ENCODE peak calls at places on chromosomes 7 and 10, in six cellular contexts. H, K, Y, G, P and W are unnamed samples.

GRCh38 chr10:118958559-118958958 is 71.0 kb upstream of the NANOS1 start:
- DNase-seq in H (no peak), K (no peak), Y (no peak), G (no peak), P (no peak), W (no peak)

GRCh38 chr10:129764011-129764900 is 199.8 kb downstream of the EBF3 start:
- DNase-seq in H (no peak), K (peak; percentile 34), Y (peak; percentile 7), G (no peak), P (no peak), W (no peak)

GRCh38 chr10:127115086-127115485 is 81.3 kb downstream of the INSYN2A start:
- DNase-seq in H (no peak), K (no peak), Y (no peak), G (no peak), P (no peak), W (no peak)

GRCh38 chr10:29895436-29895835 is 163.9 kb downstream of the JCAD start:
- DNase-seq in H (no peak), K (no peak), Y (no peak), G (peak; percentile 91), P (peak; percentile 95), W (peak; percentile 93)

GRCh38 chr7:22207724-22208225 is 149.2 kb downstream of the RAPGEF5 start:
- DNase-seq in H (no peak), K (no peak), Y (no peak), G (no peak), P (no peak), W (peak; percentile 34)

GRCh38 chr10:63064706-63065105 is 68.4 kb upstream of the NRBF2 start:
- DNase-seq in H (no peak), K (no peak), Y (no peak), G (peak; percentile 71), P (peak; percentile 92), W (no peak)

GRCh38 chr10:23826399-23826798 is 382.5 kb upstream of the KIAA1217 start:
- DNase-seq in H (peak; percentile 16), K (peak; percentile 56), Y (peak; percentile 55), G (peak; percentile 7), P (peak; percentile 14), W (peak; percentile 2)

GRCh38 chr7:45643630-45644029 is 69.5 kb downstream of the ADCY1 start:
- DNase-seq in H (no peak), K (no peak), Y (no peak), G (no peak), P (no peak), W (no peak)

GRCh38 chr7:137443616-137444015 is 100.1 kb upstream of the PTN start:
- DNase-seq in H (no peak), K (no peak), Y (no peak), G (peak; percentile 60), P (peak; percentile 50), W (no peak)

GRCh38 chr10:131448171-131448570 is 136.7 kb upstream of the TCERG1L start:
- DNase-seq in H (no peak), K (peak; percentile 29), Y (no peak), G (no peak), P (no peak), W (no peak)

GRCh38 chr10:60797200-60797599 is 18.9 kb downstream of the CDK1 start:
- DNase-seq in H (no peak), K (no peak), Y (no peak), G (no peak), P (no peak), W (no peak)

GRCh38 chr7:46756256-46756655 is 825.7 kb downstream of the TNS3 start:
- DNase-seq in H (no peak), K (no peak), Y (no peak), G (no peak), P (no peak), W (no peak)

GRCh38 chr7:112938895-112939588 is 147.6 kb downstream of the GPR85 start:
- DNase-seq in H (no peak), K (peak; percentile 70), Y (peak; percentile 43), G (peak; percentile 45), P (peak; percentile 34), W (peak; percentile 35)

GRCh38 chr7:151174246-151175046 is 7.0 kb upstream of the GBX1 start:
- DNase-seq in H (no peak), K (no peak), Y (no peak), G (peak; percentile 48), P (peak; percentile 31), W (peak; percentile 33)

GRCh38 chr7:134022512-134022911 is 104.6 kb upstream of the LRGUK start:
- DNase-seq in H (no peak), K (no peak), Y (no peak), G (no peak), P (no peak), W (no peak)

GRCh38 chr10:102880256-102880655 is 11.0 kb downstream of the AS3MT start:
- DNase-seq in H (no peak), K (no peak), Y (no peak), G (no peak), P (no peak), W (no peak)

GRCh38 chr10:34216348-34216908 is 598.7 kb downstream of the PARD3 start:
- DNase-seq in H (no peak), K (no peak), Y (no peak), G (no peak), P (no peak), W (no peak)

GRCh38 chr7:12607134-12607533 is 36.6 kb downstream of the SCIN start:
- DNase-seq in H (no peak), K (no peak), Y (no peak), G (no peak), P (no peak), W (no peak)

GRCh38 chr10:86319626-86320025 is 47.0 kb downstream of the GRID1 start:
- DNase-seq in H (no peak), K (no peak), Y (no peak), G (no peak), P (no peak), W (no peak)

GRCh38 chr7:150941983-150942590 is 36.0 kb downstream of the KCNH2 start:
- DNase-seq in H (no peak), K (no peak), Y (no peak), G (peak; percentile 23), P (no peak), W (no peak)

GRCh38 chr7:89771003-89771636 is 383.1 kb upstream of the STEAP1 start:
- DNase-seq in H (peak; percentile 77), K (no peak), Y (no peak), G (no peak), P (no peak), W (peak; percentile 6)

GRCh38 chr10:104121485-104122272 is at the start of gene SFR1:
- DNase-seq in H (peak; percentile 98), K (peak; percentile 98), Y (peak; percentile 99), G (peak; percentile 99), P (peak; percentile 99), W (peak; percentile 100)

GRCh38 chr10:93509816-93510215 is 13.4 kb downstream of the CEP55 start:
- DNase-seq in H (no peak), K (no peak), Y (no peak), G (no peak), P (no peak), W (no peak)

GRCh38 chr10:104323085-104323484 is 15.2 kb downstream of the ITPRIP start:
- DNase-seq in H (no peak), K (no peak), Y (no peak), G (no peak), P (no peak), W (no peak)

GRCh38 chr7:121480566-121481335 is 84.6 kb upstream of the FAM3C start:
- DNase-seq in H (no peak), K (no peak), Y (no peak), G (peak; percentile 36), P (no peak), W (no peak)

GRCh38 chr7:144026203-144026883 is 22.4 kb upstream of the OR2A5 start:
- DNase-seq in H (no peak), K (no peak), Y (no peak), G (no peak), P (no peak), W (no peak)

GRCh38 chr10:121754667-121755066 is 156.4 kb upstream of the FGFR2 start:
- DNase-seq in H (no peak), K (no peak), Y (no peak), G (no peak), P (no peak), W (no peak)

GRCh38 chr10:79070091-79070610 is 1.4 kb downstream of the ZMIZ1 start:
- DNase-seq in H (no peak), K (peak; percentile 49), Y (peak; percentile 23), G (peak; percentile 47), P (peak; percentile 27), W (peak; percentile 23)

GRCh38 chr7:140625908-140626868 is 14.4 kb downstream of the DENND2A start:
- DNase-seq in H (peak; percentile 53), K (peak; percentile 87), Y (no peak), G (peak; percentile 98), P (peak; percentile 98), W (peak; percentile 43)

GRCh38 chr7:55969391-55969790 is 5.0 kb downstream of the NIPSNAP2 start:
- DNase-seq in H (no peak), K (no peak), Y (no peak), G (no peak), P (no peak), W (no peak)

GRCh38 chr10:28600056-28600455 is 67.1 kb downstream of the WAC start:
- DNase-seq in H (no peak), K (no peak), Y (no peak), G (no peak), P (no peak), W (no peak)

GRCh38 chr7:22356855-22357310 is at the start of gene RAPGEF5:
- DNase-seq in H (peak; percentile 69), K (peak; percentile 42), Y (peak; percentile 22), G (no peak), P (no peak), W (peak; percentile 47)

GRCh38 chr10:2839081-2839725 is 228.1 kb upstream of the PFKP start:
- DNase-seq in H (peak; percentile 16), K (peak; percentile 45), Y (no peak), G (peak; percentile 4), P (peak; percentile 0), W (peak; percentile 61)

GRCh38 chr7:129739427-129739826 is 127.9 kb downstream of the NRF1 start:
- DNase-seq in H (no peak), K (no peak), Y (no peak), G (peak; percentile 29), P (peak; percentile 68), W (peak; percentile 93)

GRCh38 chr10:72693599-72693915 is 1.6 kb downstream of the MCU start:
- DNase-seq in H (no peak), K (no peak), Y (no peak), G (peak; percentile 26), P (no peak), W (peak; percentile 47)

GRCh38 chr10:15068802-15069201 is 19.8 kb downstream of the ACBD7 start:
- DNase-seq in H (no peak), K (no peak), Y (no peak), G (peak; percentile 82), P (peak; percentile 75), W (peak; percentile 24)

GRCh38 chr10:69865450-69865849 is 63.7 kb downstream of the COL13A1 start:
- DNase-seq in H (no peak), K (no peak), Y (no peak), G (no peak), P (no peak), W (no peak)

GRCh38 chr7:81692146-81692905 is 77.5 kb downstream of the HGF start:
- DNase-seq in H (no peak), K (no peak), Y (no peak), G (peak; percentile 38), P (peak; percentile 34), W (no peak)